ENCODE peak calls at places on chromosomes 5 and 9, in five cellular contexts. One of them, this sample, is unnamed.

GRCh38 chr5:90545511-90545910 is 13.1 kb upstream of the ADGRV1 start:
- DNase-seq in HCT116: no peak
- DNase-seq in neuronal stem cell: no peak
- DNase-seq in IMR-90: no peak
- DNase-seq in mammary epithelial cell: no peak
- DNase-seq in this sample: no peak

GRCh38 chr5:170277953-170278352 is 19.6 kb downstream of the LCP2 start:
- DNase-seq in mammary epithelial cell: no peak
- DNase-seq in HCT116: no peak
- DNase-seq in IMR-90: no peak
- DNase-seq in neuronal stem cell: no peak
- DNase-seq in this sample: no peak

GRCh38 chr5:146018461-146019375 is 82.3 kb downstream of the SH3RF2 start:
- DNase-seq in HCT116: no peak
- DNase-seq in mammary epithelial cell: no peak
- DNase-seq in IMR-90: no peak
- DNase-seq in neuronal stem cell: no peak
- DNase-seq in this sample: no peak

GRCh38 chr9:13358128-13358527 is 78.6 kb upstream of the MPDZ start:
- DNase-seq in IMR-90: peak
- DNase-seq in HCT116: no peak
- DNase-seq in mammary epithelial cell: peak
- DNase-seq in neuronal stem cell: no peak
- DNase-seq in this sample: peak

GRCh38 chr5:13553896-13554295 is 390.6 kb downstream of the DNAH5 start:
- DNase-seq in neuronal stem cell: peak
- DNase-seq in IMR-90: no peak
- DNase-seq in mammary epithelial cell: peak
- DNase-seq in HCT116: no peak
- DNase-seq in this sample: peak

GRCh38 chr5:402615-403359 is 40.2 kb upstream of the EXOC3 start:
- DNase-seq in neuronal stem cell: no peak
- DNase-seq in mammary epithelial cell: no peak
- DNase-seq in IMR-90: peak
- DNase-seq in HCT116: no peak
- DNase-seq in this sample: no peak

GRCh38 chr5:138793481-138794010 is 40.3 kb downstream of the CTNNA1 start:
- DNase-seq in neuronal stem cell: no peak
- DNase-seq in mammary epithelial cell: no peak
- DNase-seq in IMR-90: peak
- DNase-seq in HCT116: no peak
- DNase-seq in this sample: peak

GRCh38 chr5:69295088-69295754 is 37.4 kb downstream of the CCDC125 start:
- DNase-seq in HCT116: no peak
- DNase-seq in mammary epithelial cell: peak
- DNase-seq in IMR-90: peak
- DNase-seq in neuronal stem cell: no peak
- DNase-seq in this sample: peak

GRCh38 chr9:113409481-113409880 is 994 bp downstream of the POLE3 start:
- DNase-seq in neuronal stem cell: no peak
- DNase-seq in mammary epithelial cell: no peak
- DNase-seq in HCT116: no peak
- DNase-seq in IMR-90: no peak
- DNase-seq in this sample: peak

GRCh38 chr5:73591698-73592501 is 26.4 kb downstream of the UTP15 start:
- DNase-seq in mammary epithelial cell: peak
- DNase-seq in neuronal stem cell: no peak
- DNase-seq in HCT116: no peak
- DNase-seq in IMR-90: peak
- DNase-seq in this sample: peak

GRCh38 chr5:3009605-3010004 is 258.1 kb upstream of the IRX2 start:
- DNase-seq in neuronal stem cell: no peak
- DNase-seq in IMR-90: no peak
- DNase-seq in mammary epithelial cell: no peak
- DNase-seq in HCT116: no peak
- DNase-seq in this sample: no peak

GRCh38 chr5:126054593-126055347 is 368.4 kb upstream of the GRAMD2B start:
- DNase-seq in mammary epithelial cell: no peak
- DNase-seq in IMR-90: no peak
- DNase-seq in neuronal stem cell: no peak
- DNase-seq in HCT116: no peak
- DNase-seq in this sample: no peak

GRCh38 chr9:120066315-120066714 is 513.7 kb downstream of the CDK5RAP2 start:
- DNase-seq in HCT116: no peak
- DNase-seq in mammary epithelial cell: no peak
- DNase-seq in neuronal stem cell: no peak
- DNase-seq in IMR-90: no peak
- DNase-seq in this sample: peak

GRCh38 chr5:138444078-138444773 is 5.4 kb downstream of the REEP2 start:
- DNase-seq in IMR-90: no peak
- DNase-seq in mammary epithelial cell: no peak
- DNase-seq in HCT116: no peak
- DNase-seq in neuronal stem cell: no peak
- DNase-seq in this sample: no peak

GRCh38 chr9:72899734-72900477 is 52.9 kb downstream of the ALDH1A1 start:
- DNase-seq in HCT116: no peak
- DNase-seq in mammary epithelial cell: peak
- DNase-seq in IMR-90: no peak
- DNase-seq in neuronal stem cell: no peak
- DNase-seq in this sample: no peak

GRCh38 chr5:53891159-53891558 is 330.7 kb downstream of the NDUFS4 start:
- DNase-seq in neuronal stem cell: no peak
- DNase-seq in HCT116: no peak
- DNase-seq in mammary epithelial cell: no peak
- DNase-seq in IMR-90: no peak
- DNase-seq in this sample: no peak

GRCh38 chr5:107380654-107381053 is 290.1 kb downstream of the EFNA5 start:
- DNase-seq in HCT116: no peak
- DNase-seq in IMR-90: no peak
- DNase-seq in neuronal stem cell: no peak
- DNase-seq in mammary epithelial cell: no peak
- DNase-seq in this sample: no peak

GRCh38 chr5:79069488-79070001 is at the start of the genes BHMT2 and DMGDH:
- DNase-seq in IMR-90: peak
- DNase-seq in mammary epithelial cell: no peak
- DNase-seq in HCT116: no peak
- DNase-seq in neuronal stem cell: no peak
- DNase-seq in this sample: peak

GRCh38 chr5:170720984-170721383 is 62.5 kb upstream of the GABRP start:
- DNase-seq in mammary epithelial cell: no peak
- DNase-seq in HCT116: no peak
- DNase-seq in neuronal stem cell: no peak
- DNase-seq in IMR-90: no peak
- DNase-seq in this sample: no peak

GRCh38 chr5:127206320-127207113 is 84.1 kb upstream of the MEGF10 start:
- DNase-seq in HCT116: peak
- DNase-seq in mammary epithelial cell: peak
- DNase-seq in neuronal stem cell: no peak
- DNase-seq in IMR-90: peak
- DNase-seq in this sample: peak

GRCh38 chr9:133360400-133361393 is 4.3 kb downstream of the SURF2 start:
- DNase-seq in IMR-90: no peak
- DNase-seq in HCT116: no peak
- DNase-seq in neuronal stem cell: no peak
- DNase-seq in mammary epithelial cell: no peak
- DNase-seq in this sample: no peak

GRCh38 chr5:37047947-37048346 is 171.4 kb downstream of the NIPBL start:
- DNase-seq in mammary epithelial cell: no peak
- DNase-seq in IMR-90: no peak
- DNase-seq in HCT116: no peak
- DNase-seq in neuronal stem cell: no peak
- DNase-seq in this sample: no peak

DNA sequence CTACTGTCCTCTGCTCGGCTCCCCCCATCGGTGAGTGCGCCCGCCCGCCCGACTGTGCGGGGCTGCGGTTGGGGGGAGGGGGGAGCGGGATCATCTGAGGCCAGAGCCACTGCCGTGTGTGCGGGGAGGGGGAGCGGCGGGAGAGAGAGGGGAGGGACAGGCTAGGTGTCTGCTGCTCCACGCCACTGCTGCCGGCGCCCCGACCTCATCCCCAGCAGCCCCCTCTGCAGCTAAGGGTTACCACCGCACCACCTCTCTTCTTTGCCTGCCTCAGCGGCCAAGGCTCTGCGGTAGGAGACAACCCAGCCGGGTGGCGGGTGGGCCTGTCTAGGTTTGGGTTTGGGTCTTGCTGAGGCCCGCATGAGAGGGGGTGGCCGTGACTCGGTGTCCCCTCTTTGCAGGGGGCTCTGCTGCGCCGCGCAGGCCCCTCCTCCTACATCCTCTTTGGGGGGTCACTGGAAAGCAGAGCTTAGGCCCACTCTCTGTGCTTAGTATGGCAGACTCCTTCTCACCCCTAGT is 670 bp upstream of the PURA start:
- DNase-seq in IMR-90: no peak
- DNase-seq in neuronal stem cell: no peak
- DNase-seq in HCT116: no peak
- DNase-seq in mammary epithelial cell: no peak
- DNase-seq in this sample: peak
- H3K9ac ChIP-seq in IMR-90: peak
- H3K9ac ChIP-seq in neuronal stem cell: peak
- H3K9ac ChIP-seq in HCT116: peak
- H3K9ac ChIP-seq in mammary epithelial cell: peak
- H3K9ac ChIP-seq in this sample: peak

DNA sequence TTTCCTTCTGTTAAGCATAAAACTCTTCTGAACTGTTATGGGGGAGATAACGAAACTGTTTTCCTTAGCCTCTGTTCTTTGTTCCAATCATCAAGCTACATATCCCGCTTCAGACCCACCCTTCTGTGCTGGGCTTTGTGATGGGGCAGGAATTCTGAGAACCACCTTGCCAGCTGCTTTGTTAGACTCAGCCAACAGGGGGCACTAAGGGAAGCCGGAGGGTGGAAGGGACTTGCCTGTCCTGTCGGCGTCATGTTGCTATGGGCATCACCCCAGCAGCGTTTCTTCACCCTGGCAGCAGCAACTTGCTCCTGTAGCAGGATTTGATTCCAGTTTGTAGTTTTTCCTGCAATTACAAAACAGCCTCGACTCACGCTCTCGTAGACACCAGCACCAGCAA is 169.1 kb downstream of the CAAP1 start:
- DNase-seq in mammary epithelial cell: peak
- DNase-seq in HCT116: peak
- DNase-seq in IMR-90: peak
- DNase-seq in neuronal stem cell: peak
- DNase-seq in this sample: peak
- H2AFZ ChIP-seq in mammary epithelial cell: no peak
- H2AFZ ChIP-seq in HCT116: peak
- H2AFZ ChIP-seq in IMR-90: no peak
- H2AFZ ChIP-seq in neuronal stem cell: no peak
- H2AFZ ChIP-seq in this sample: no peak

GRCh38 chr5:38367410-38367809 is 109.1 kb downstream of the EGFLAM start:
- DNase-seq in IMR-90: no peak
- DNase-seq in mammary epithelial cell: no peak
- DNase-seq in HCT116: no peak
- DNase-seq in neuronal stem cell: no peak
- DNase-seq in this sample: no peak
- H3K9ac ChIP-seq in IMR-90: no peak
- H3K9ac ChIP-seq in mammary epithelial cell: no peak
- H3K9ac ChIP-seq in HCT116: no peak
- H3K9ac ChIP-seq in neuronal stem cell: no peak
- H3K9ac ChIP-seq in this sample: no peak

GRCh38 chr5:162154242-162154641 is 86.7 kb downstream of the GABRG2 start:
- DNase-seq in mammary epithelial cell: no peak
- DNase-seq in neuronal stem cell: no peak
- DNase-seq in IMR-90: no peak
- DNase-seq in HCT116: no peak
- DNase-seq in this sample: no peak
- H2AFZ ChIP-seq in mammary epithelial cell: no peak
- H2AFZ ChIP-seq in neuronal stem cell: no peak
- H2AFZ ChIP-seq in IMR-90: no peak
- H2AFZ ChIP-seq in HCT116: no peak
- H2AFZ ChIP-seq in this sample: no peak

GRCh38 chr9:131712151-131712716 is 27.6 kb downstream of the RAPGEF1 start:
- DNase-seq in HCT116: no peak
- DNase-seq in neuronal stem cell: no peak
- DNase-seq in mammary epithelial cell: no peak
- DNase-seq in IMR-90: no peak
- DNase-seq in this sample: no peak

GRCh38 chr9:131707677-131708612 is 31.9 kb downstream of the RAPGEF1 start:
- DNase-seq in HCT116: no peak
- DNase-seq in IMR-90: peak
- DNase-seq in mammary epithelial cell: peak
- DNase-seq in neuronal stem cell: no peak
- DNase-seq in this sample: peak

GRCh38 chr9:131708613-131709002 is 31.3 kb downstream of the RAPGEF1 start:
- DNase-seq in mammary epithelial cell: no peak
- DNase-seq in HCT116: no peak
- DNase-seq in IMR-90: no peak
- DNase-seq in neuronal stem cell: no peak
- DNase-seq in this sample: no peak

GRCh38 chr9:131707050-131707449 is 32.8 kb downstream of the RAPGEF1 start:
- DNase-seq in HCT116: no peak
- DNase-seq in IMR-90: no peak
- DNase-seq in mammary epithelial cell: no peak
- DNase-seq in neuronal stem cell: no peak
- DNase-seq in this sample: peak

DNA sequence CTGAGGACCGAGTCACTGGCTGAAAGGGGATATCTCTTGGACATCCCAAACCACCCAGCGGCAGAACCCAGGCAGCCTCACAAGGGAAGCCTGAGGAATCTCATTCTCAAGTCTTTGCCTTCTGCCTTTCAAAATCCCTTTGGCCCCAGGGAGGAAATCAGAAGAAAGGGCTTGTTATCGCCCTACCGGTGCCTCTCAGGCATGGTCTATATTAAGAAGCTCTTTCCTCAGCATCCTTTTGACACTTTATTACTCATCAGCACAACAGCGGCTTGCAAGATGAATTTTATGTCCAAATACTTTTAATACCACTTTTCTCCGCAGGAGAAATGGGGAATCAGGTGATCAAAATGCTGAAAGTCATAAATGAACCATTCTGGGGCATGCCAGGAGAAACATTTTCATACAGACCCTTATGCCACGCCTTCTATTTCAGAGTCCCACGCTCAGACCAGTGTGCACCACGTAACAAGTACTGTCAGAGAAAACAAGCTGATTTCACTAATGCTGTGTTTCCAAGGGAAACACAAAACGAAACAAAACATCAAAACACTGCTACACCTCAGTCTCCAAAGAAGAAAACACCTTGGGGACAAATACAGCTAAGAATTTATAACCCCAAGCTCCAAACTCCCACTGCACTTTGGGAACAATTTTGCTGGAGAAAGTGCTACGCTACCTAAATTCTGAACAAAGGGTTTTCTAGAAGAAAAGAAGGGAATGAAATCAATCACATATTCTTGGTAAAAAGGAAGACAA is 30.0 kb downstream of the RAPGEF1 start:
- DNase-seq in neuronal stem cell: no peak
- DNase-seq in mammary epithelial cell: peak
- DNase-seq in HCT116: no peak
- DNase-seq in IMR-90: peak
- DNase-seq in this sample: peak
- H3K9ac ChIP-seq in neuronal stem cell: no peak
- H3K9ac ChIP-seq in mammary epithelial cell: peak
- H3K9ac ChIP-seq in HCT116: no peak
- H3K9ac ChIP-seq in IMR-90: no peak
- H3K9ac ChIP-seq in this sample: no peak

This sample was measured in GM23248.